ENCODE peak calls at places on chromosome 2, in nine cellular contexts. O is thoracic aorta; R is stimulated activated effector memory CD8-positive, alpha-beta T cell treated with anti-CD3 and anti-CD28 coated beads, Interleukin-12 subunit alpha, Interleukin-12 subunit beta, amount 100 ng/mL, for 72 hours; Y is kidney glomerular epithelial cell; B is NCI-H524; A is H9; J is activated CD4-positive, alpha-beta memory T cell treated with anti-CD3 and anti-CD28 coated beads for 36 hours; P is HAP-1; Q is KBM-7. W is an unnamed sample.

GRCh38 chr2:221614274-221614673 is 42.2 kb upstream of the EPHA4 start:
- DNase-seq in O (no peak), A (no peak), J (no peak), B (no peak), Y (no peak), P (no peak), R (no peak), Q (no peak), W (no peak)

GRCh38 chr2:38315707-38316333 is 61.3 kb downstream of the ATL2 start:
- DNase-seq in A (no peak), Q (peak; percentile 70), O (no peak), Y (peak; percentile 24), R (no peak), P (peak; percentile 74), B (peak; percentile 76), J (no peak), W (peak; percentile 34)

GRCh38 chr2:42959148-42959992 is 167.0 kb upstream of the HAAO start:
- DNase-seq in R (no peak), Q (peak; percentile 85), J (no peak), A (no peak), B (no peak), O (no peak), P (no peak), Y (no peak), W (no peak)

GRCh38 chr2:11437602-11438001 is 28.4 kb downstream of the E2F6 start:
- DNase-seq in R (no peak), A (no peak), Q (no peak), P (no peak), O (no peak), Y (no peak), B (peak; percentile 89), J (no peak), W (no peak)

GRCh38 chr2:105590780-105591660 is 153.7 kb upstream of the NCK2 start:
- DNase-seq in B (no peak), P (no peak), R (no peak), O (no peak), Y (peak; percentile 29), Q (no peak), A (no peak), J (no peak), W (no peak)

GRCh38 chr2:18722101-18722500 is 132.7 kb upstream of the NT5C1B start:
- DNase-seq in Y (no peak), Q (no peak), J (no peak), B (no peak), R (no peak), P (no peak), O (no peak), A (no peak), W (no peak)

GRCh38 chr2:151043484-151043883 is 218.2 kb downstream of the RBM43 start:
- DNase-seq in J (no peak), O (no peak), Q (no peak), B (peak; percentile 28), P (no peak), Y (peak; percentile 29), A (no peak), R (no peak), W (no peak)

GRCh38 chr2:105042189-105042588 is 4.3 kb downstream of the MRPS9 start:
- DNase-seq in J (no peak), P (no peak), Y (no peak), Q (no peak), A (peak; percentile 34), O (no peak), B (peak; percentile 95), R (no peak), W (no peak)

GRCh38 chr2:98088261-98088660 is 1.3 kb downstream of the VWA3B start:
- DNase-seq in A (no peak), P (no peak), O (no peak), Y (no peak), Q (peak; percentile 84), J (no peak), B (no peak), R (no peak), W (no peak)

GRCh38 chr2:46335966-46336436 is 38.8 kb downstream of the EPAS1 start:
- DNase-seq in O (no peak), Y (no peak), A (no peak), Q (no peak), P (no peak), R (no peak), B (peak; percentile 45), J (no peak), W (no peak)

W was measured in memory B cell.